ENCODE peak calls at places on chromosomes 4 and X, in seven cellular contexts. One of them, this sample, is unnamed.

GRCh38 chr4:185219551-185220344 is 10.3 kb downstream of the SNX25 start:
- DNase-seq in PC-3: no peak
- DNase-seq in nucleus accumbens: no peak
- DNase-seq in psoas muscle: peak
- DNase-seq in dermis microvascular lymphatic vessel endothelial cell: no peak
- DNase-seq in iris pigment epithelial cell: peak
- DNase-seq in caudate nucleus: no peak
- DNase-seq in this sample: peak

GRCh38 chr4:82799006-82799881 is 648 bp upstream of the SCD5 start:
- DNase-seq in dermis microvascular lymphatic vessel endothelial cell: no peak
- DNase-seq in psoas muscle: no peak
- DNase-seq in PC-3: peak
- DNase-seq in iris pigment epithelial cell: no peak
- DNase-seq in caudate nucleus: no peak
- DNase-seq in nucleus accumbens: peak
- DNase-seq in this sample: no peak

GRCh38 chr4:20046931-20047677 is 204.6 kb upstream of the SLIT2 start:
- DNase-seq in caudate nucleus: no peak
- DNase-seq in nucleus accumbens: no peak
- DNase-seq in PC-3: no peak
- DNase-seq in iris pigment epithelial cell: peak
- DNase-seq in psoas muscle: no peak
- DNase-seq in dermis microvascular lymphatic vessel endothelial cell: no peak
- DNase-seq in this sample: no peak

GRCh38 chrX:48899078-48899410 is 1.3 kb downstream of the PQBP1 start:
- DNase-seq in PC-3: no peak
- DNase-seq in psoas muscle: no peak
- DNase-seq in dermis microvascular lymphatic vessel endothelial cell: no peak
- DNase-seq in nucleus accumbens: no peak
- DNase-seq in iris pigment epithelial cell: no peak
- DNase-seq in caudate nucleus: no peak
- DNase-seq in this sample: no peak

GRCh38 chrX:149827254-149827653 is 45.5 kb downstream of the MAGEA9 start:
- DNase-seq in dermis microvascular lymphatic vessel endothelial cell: no peak
- DNase-seq in psoas muscle: no peak
- DNase-seq in PC-3: no peak
- DNase-seq in nucleus accumbens: no peak
- DNase-seq in caudate nucleus: no peak
- DNase-seq in iris pigment epithelial cell: no peak
- DNase-seq in this sample: no peak

GRCh38 chr4:77126844-77127614 is 30.0 kb upstream of the CCNG2 start:
- DNase-seq in PC-3: no peak
- DNase-seq in psoas muscle: no peak
- DNase-seq in iris pigment epithelial cell: no peak
- DNase-seq in dermis microvascular lymphatic vessel endothelial cell: no peak
- DNase-seq in caudate nucleus: no peak
- DNase-seq in nucleus accumbens: no peak
- DNase-seq in this sample: no peak

GRCh38 chr4:56757821-56758400 is 63.6 kb downstream of the SPINK2 start:
- DNase-seq in psoas muscle: no peak
- DNase-seq in caudate nucleus: peak
- DNase-seq in nucleus accumbens: no peak
- DNase-seq in PC-3: peak
- DNase-seq in dermis microvascular lymphatic vessel endothelial cell: no peak
- DNase-seq in iris pigment epithelial cell: peak
- DNase-seq in this sample: no peak

GRCh38 chrX:130260316-130260715 is 8.4 kb downstream of the ZNF280C start:
- DNase-seq in caudate nucleus: no peak
- DNase-seq in dermis microvascular lymphatic vessel endothelial cell: no peak
- DNase-seq in psoas muscle: no peak
- DNase-seq in iris pigment epithelial cell: peak
- DNase-seq in nucleus accumbens: no peak
- DNase-seq in PC-3: peak
- DNase-seq in this sample: no peak

GRCh38 chr4:138522366-138522765 is 280.2 kb upstream of the SLC7A11 start:
- DNase-seq in PC-3: peak
- DNase-seq in psoas muscle: no peak
- DNase-seq in iris pigment epithelial cell: peak
- DNase-seq in dermis microvascular lymphatic vessel endothelial cell: no peak
- DNase-seq in nucleus accumbens: no peak
- DNase-seq in caudate nucleus: no peak
- DNase-seq in this sample: no peak

GRCh38 chrX:29545878-29546277 is 669.5 kb upstream of the MAGEB2 start:
- DNase-seq in PC-3: no peak
- DNase-seq in caudate nucleus: no peak
- DNase-seq in iris pigment epithelial cell: no peak
- DNase-seq in nucleus accumbens: no peak
- DNase-seq in dermis microvascular lymphatic vessel endothelial cell: no peak
- DNase-seq in psoas muscle: no peak
- DNase-seq in this sample: no peak

GRCh38 chr4:188254211-188254610 is 115.0 kb downstream of the TRIML1 start:
- DNase-seq in caudate nucleus: no peak
- DNase-seq in psoas muscle: no peak
- DNase-seq in dermis microvascular lymphatic vessel endothelial cell: no peak
- DNase-seq in nucleus accumbens: no peak
- DNase-seq in iris pigment epithelial cell: peak
- DNase-seq in PC-3: no peak
- DNase-seq in this sample: no peak

GRCh38 chr4:109294468-109295020 is 7.9 kb downstream of the COL25A1 start:
- DNase-seq in caudate nucleus: no peak
- DNase-seq in nucleus accumbens: no peak
- DNase-seq in PC-3: no peak
- DNase-seq in iris pigment epithelial cell: peak
- DNase-seq in dermis microvascular lymphatic vessel endothelial cell: no peak
- DNase-seq in psoas muscle: no peak
- DNase-seq in this sample: no peak

GRCh38 chr4:152735302-152735917 is 44.1 kb downstream of the TIGD4 start:
- DNase-seq in PC-3: peak
- DNase-seq in caudate nucleus: no peak
- DNase-seq in psoas muscle: no peak
- DNase-seq in dermis microvascular lymphatic vessel endothelial cell: no peak
- DNase-seq in iris pigment epithelial cell: peak
- DNase-seq in nucleus accumbens: no peak
- DNase-seq in this sample: peak